ENCODE peak calls at places on chromosomes 7 and 10, in five cellular contexts. One of them, this sample, is unnamed.

GRCh38 chr7:84422790-84423189 is 228.2 kb upstream of the SEMA3A start:
- DNase-seq in fibroblast of lung: peak; percentile 38
- DNase-seq in body of pancreas: no peak
- DNase-seq in OCI-LY7: no peak
- DNase-seq in upper lobe of left lung: no peak
- DNase-seq in this sample: no peak

GRCh38 chr7:1059200-1060091 is 15.1 kb downstream of the GPR146 start:
- DNase-seq in body of pancreas: peak; percentile 72
- DNase-seq in OCI-LY7: peak; percentile 91
- DNase-seq in upper lobe of left lung: peak; percentile 80
- DNase-seq in fibroblast of lung: peak; percentile 24
- DNase-seq in this sample: no peak

GRCh38 chr10:77844713-77845454 is 81.7 kb downstream of the DLG5 start:
- DNase-seq in upper lobe of left lung: no peak
- DNase-seq in fibroblast of lung: peak; percentile 37
- DNase-seq in OCI-LY7: no peak
- DNase-seq in body of pancreas: no peak
- DNase-seq in this sample: peak; percentile 12

GRCh38 chr10:105837951-105838350 is 1196.9 kb downstream of the SORCS3 start:
- DNase-seq in body of pancreas: no peak
- DNase-seq in upper lobe of left lung: no peak
- DNase-seq in OCI-LY7: peak; percentile 42
- DNase-seq in fibroblast of lung: peak; percentile 8
- DNase-seq in this sample: no peak

GRCh38 chr7:70271617-70272081 is 673.4 kb downstream of the AUTS2 start:
- DNase-seq in OCI-LY7: no peak
- DNase-seq in fibroblast of lung: peak; percentile 26
- DNase-seq in upper lobe of left lung: no peak
- DNase-seq in body of pancreas: no peak
- DNase-seq in this sample: no peak

GRCh38 chr10:17675638-17676037 is 31.7 kb downstream of the STAM start:
- DNase-seq in upper lobe of left lung: no peak
- DNase-seq in body of pancreas: no peak
- DNase-seq in fibroblast of lung: no peak
- DNase-seq in OCI-LY7: no peak
- DNase-seq in this sample: no peak

GRCh38 chr10:71784679-71785272 is 11.5 kb upstream of the VSIR start:
- DNase-seq in fibroblast of lung: no peak
- DNase-seq in OCI-LY7: no peak
- DNase-seq in body of pancreas: no peak
- DNase-seq in upper lobe of left lung: no peak
- DNase-seq in this sample: no peak

GRCh38 chr10:23695825-23696420 is 257.0 kb downstream of the OTUD1 start:
- DNase-seq in body of pancreas: no peak
- DNase-seq in fibroblast of lung: no peak
- DNase-seq in upper lobe of left lung: peak; percentile 68
- DNase-seq in OCI-LY7: no peak
- DNase-seq in this sample: no peak

GRCh38 chr7:51316666-51317581 is at the start of gene COBL:
- DNase-seq in upper lobe of left lung: peak; percentile 91
- DNase-seq in OCI-LY7: no peak
- DNase-seq in body of pancreas: peak; percentile 59
- DNase-seq in fibroblast of lung: no peak
- DNase-seq in this sample: no peak

GRCh38 chr10:44393834-44394547 is 9.1 kb upstream of the CXCL12 start:
- DNase-seq in upper lobe of left lung: peak; percentile 41
- DNase-seq in OCI-LY7: no peak
- DNase-seq in fibroblast of lung: no peak
- DNase-seq in body of pancreas: no peak
- DNase-seq in this sample: no peak

GRCh38 chr10:78038105-78038504 is 4.4 kb downstream of the RPS24 start:
- DNase-seq in upper lobe of left lung: no peak
- DNase-seq in OCI-LY7: no peak
- DNase-seq in body of pancreas: no peak
- DNase-seq in fibroblast of lung: no peak
- DNase-seq in this sample: no peak

GRCh38 chr10:103451091-103451801 is 924 bp downstream of the CALHM2 start:
- DNase-seq in OCI-LY7: no peak
- DNase-seq in fibroblast of lung: peak; percentile 28
- DNase-seq in body of pancreas: peak; percentile 58
- DNase-seq in upper lobe of left lung: peak; percentile 86
- DNase-seq in this sample: peak; percentile 40

GRCh38 chr7:4944939-4945338 is 14.0 kb downstream of the MMD2 start:
- DNase-seq in upper lobe of left lung: no peak
- DNase-seq in body of pancreas: no peak
- DNase-seq in OCI-LY7: no peak
- DNase-seq in fibroblast of lung: no peak
- DNase-seq in this sample: no peak

GRCh38 chr10:103481974-103482531 is 3.0 kb upstream of the CALHM3 start:
- DNase-seq in fibroblast of lung: peak; percentile 81
- DNase-seq in upper lobe of left lung: no peak
- DNase-seq in body of pancreas: peak; percentile 37
- DNase-seq in OCI-LY7: peak; percentile 86
- DNase-seq in this sample: no peak

GRCh38 chr7:44163591-44163990 is 22.5 kb upstream of the MYL7 start:
- DNase-seq in upper lobe of left lung: no peak
- DNase-seq in fibroblast of lung: peak; percentile 72
- DNase-seq in body of pancreas: no peak
- DNase-seq in OCI-LY7: no peak
- DNase-seq in this sample: no peak

GRCh38 chr10:4981722-4982471 is 18.7 kb downstream of the AKR1C1 start:
- DNase-seq in OCI-LY7: peak; percentile 44
- DNase-seq in fibroblast of lung: peak; percentile 46
- DNase-seq in upper lobe of left lung: no peak
- DNase-seq in body of pancreas: peak; percentile 84
- DNase-seq in this sample: no peak

GRCh38 chr10:100874702-100875483 is 37.9 kb upstream of the SLF2 start:
- DNase-seq in upper lobe of left lung: no peak
- DNase-seq in fibroblast of lung: no peak
- DNase-seq in body of pancreas: no peak
- DNase-seq in OCI-LY7: no peak
- DNase-seq in this sample: no peak

GRCh38 chr10:107425844-107426553 is 261.5 kb upstream of the SORCS1 start:
- DNase-seq in OCI-LY7: no peak
- DNase-seq in fibroblast of lung: no peak
- DNase-seq in upper lobe of left lung: no peak
- DNase-seq in body of pancreas: no peak
- DNase-seq in this sample: no peak

GRCh38 chr10:91076991-91077548 is 143.4 kb upstream of the PCGF5 start:
- DNase-seq in upper lobe of left lung: no peak
- DNase-seq in OCI-LY7: no peak
- DNase-seq in body of pancreas: no peak
- DNase-seq in fibroblast of lung: no peak
- DNase-seq in this sample: no peak

GRCh38 chr7:65251851-65252620 is 121.6 kb upstream of the ZNF92 start:
- DNase-seq in upper lobe of left lung: peak; percentile 88
- DNase-seq in fibroblast of lung: peak; percentile 22
- DNase-seq in OCI-LY7: peak; percentile 93
- DNase-seq in body of pancreas: peak; percentile 61
- DNase-seq in this sample: no peak

GRCh38 chr7:140426130-140426529 is 22.3 kb downstream of the RAB19 start:
- DNase-seq in body of pancreas: no peak
- DNase-seq in upper lobe of left lung: no peak
- DNase-seq in fibroblast of lung: no peak
- DNase-seq in OCI-LY7: no peak
- DNase-seq in this sample: no peak

GRCh38 chr7:150828384-150828783 is 23.9 kb upstream of the AOC1 start:
- DNase-seq in fibroblast of lung: no peak
- DNase-seq in body of pancreas: no peak
- DNase-seq in upper lobe of left lung: no peak
- DNase-seq in OCI-LY7: no peak
- DNase-seq in this sample: no peak

GRCh38 chr10:17454181-17454800 is at the start of gene ST8SIA6:
- DNase-seq in OCI-LY7: no peak
- DNase-seq in upper lobe of left lung: peak; percentile 91
- DNase-seq in fibroblast of lung: peak; percentile 49
- DNase-seq in body of pancreas: peak; percentile 37
- DNase-seq in this sample: no peak

GRCh38 chr10:86361134-86362128 is 5.2 kb downstream of the GRID1 start:
- DNase-seq in body of pancreas: peak; percentile 11
- DNase-seq in upper lobe of left lung: no peak
- DNase-seq in OCI-LY7: no peak
- DNase-seq in fibroblast of lung: no peak
- DNase-seq in this sample: no peak

GRCh38 chr7:128032605-128033235 is 1.5 kb upstream of the LRRC4 start:
- DNase-seq in fibroblast of lung: no peak
- DNase-seq in upper lobe of left lung: peak; percentile 89
- DNase-seq in OCI-LY7: no peak
- DNase-seq in body of pancreas: no peak
- DNase-seq in this sample: no peak

GRCh38 chr7:105769951-105770628 is 106.3 kb downstream of the ATXN7L1 start:
- DNase-seq in body of pancreas: no peak
- DNase-seq in upper lobe of left lung: no peak
- DNase-seq in OCI-LY7: no peak
- DNase-seq in fibroblast of lung: peak; percentile 82
- DNase-seq in this sample: no peak

GRCh38 chr7:105352018-105352612 is 36.6 kb downstream of the SRPK2 start:
- DNase-seq in body of pancreas: peak; percentile 35
- DNase-seq in upper lobe of left lung: no peak
- DNase-seq in fibroblast of lung: peak; percentile 95
- DNase-seq in OCI-LY7: peak; percentile 72
- DNase-seq in this sample: no peak

GRCh38 chr7:28481131-28481926 is 69.0 kb downstream of the CREB5 start:
- DNase-seq in upper lobe of left lung: no peak
- DNase-seq in body of pancreas: no peak
- DNase-seq in fibroblast of lung: peak; percentile 73
- DNase-seq in OCI-LY7: peak; percentile 49
- DNase-seq in this sample: no peak

GRCh38 chr7:5703572-5704533 is 77.6 kb downstream of the RNF216 start:
- DNase-seq in OCI-LY7: no peak
- DNase-seq in fibroblast of lung: no peak
- DNase-seq in body of pancreas: no peak
- DNase-seq in upper lobe of left lung: no peak
- DNase-seq in this sample: no peak

GRCh38 chr7:29818308-29818707 is 12.0 kb downstream of the WIPF3 start:
- DNase-seq in OCI-LY7: no peak
- DNase-seq in fibroblast of lung: no peak
- DNase-seq in upper lobe of left lung: no peak
- DNase-seq in body of pancreas: no peak
- DNase-seq in this sample: no peak

GRCh38 chr10:23391817-23392216 is 47.1 kb upstream of the OTUD1 start:
- DNase-seq in fibroblast of lung: no peak
- DNase-seq in body of pancreas: no peak
- DNase-seq in OCI-LY7: no peak
- DNase-seq in upper lobe of left lung: no peak
- DNase-seq in this sample: no peak

GRCh38 chr10:112282086-112282485 is 1.1 kb upstream of the TECTB start:
- DNase-seq in body of pancreas: no peak
- DNase-seq in OCI-LY7: no peak
- DNase-seq in upper lobe of left lung: no peak
- DNase-seq in fibroblast of lung: no peak
- DNase-seq in this sample: no peak

GRCh38 chr10:60480865-60481563 is 91.3 kb upstream of the ANK3 start:
- DNase-seq in fibroblast of lung: peak; percentile 92
- DNase-seq in upper lobe of left lung: no peak
- DNase-seq in body of pancreas: peak; percentile 63
- DNase-seq in OCI-LY7: no peak
- DNase-seq in this sample: peak; percentile 2

DNA sequence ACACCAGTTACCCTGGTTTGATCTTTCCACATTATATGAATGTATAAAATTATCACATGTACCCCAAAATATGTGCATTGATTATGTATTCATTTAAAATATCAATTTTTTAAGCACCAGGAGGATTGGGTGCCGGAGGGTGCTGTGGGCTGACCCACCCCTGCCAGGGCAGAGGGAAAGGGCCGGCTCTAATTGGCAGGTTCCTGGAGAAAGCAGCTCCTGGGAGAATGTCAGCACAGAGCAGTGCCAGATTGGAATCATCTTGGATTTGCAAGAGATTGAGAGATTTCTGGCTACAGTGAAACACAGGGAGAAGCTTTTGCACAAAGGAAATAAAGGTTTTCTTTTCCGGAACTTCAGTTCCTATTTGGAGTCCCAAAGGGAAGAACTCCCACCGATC is 264.4 kb upstream of the TCERG1L start:
- DNase-seq in fibroblast of lung: no peak
- DNase-seq in body of pancreas: no peak
- DNase-seq in OCI-LY7: no peak
- DNase-seq in upper lobe of left lung: no peak
- DNase-seq in this sample: no peak
- H3K4me3 ChIP-seq in fibroblast of lung: no peak overlapping the region
- H3K4me3 ChIP-seq in body of pancreas: no peak overlapping the region
- H3K4me3 ChIP-seq in OCI-LY7: no peak overlapping the region
- H3K4me3 ChIP-seq in upper lobe of left lung: no peak overlapping the region
- H3K4me3 ChIP-seq in this sample: no peak overlapping the region

GRCh38 chr7:40704172-40704571 is 569.4 kb downstream of the SUGCT start:
- DNase-seq in upper lobe of left lung: no peak
- DNase-seq in OCI-LY7: no peak
- DNase-seq in body of pancreas: no peak
- DNase-seq in fibroblast of lung: no peak
- DNase-seq in this sample: no peak
- TF ChIP-seq CTCF in upper lobe of left lung: no peak
- TF ChIP-seq CTCF in OCI-LY7: peak; percentile 48
- TF ChIP-seq CTCF in body of pancreas: no peak
- TF ChIP-seq CTCF in fibroblast of lung: no peak
- TF ChIP-seq CTCF in this sample: no peak

GRCh38 chr10:123622381-123622780 is 43.8 kb upstream of the GPR26 start:
- DNase-seq in body of pancreas: no peak
- DNase-seq in OCI-LY7: no peak
- DNase-seq in fibroblast of lung: no peak
- DNase-seq in upper lobe of left lung: no peak
- DNase-seq in this sample: no peak

GRCh38 chr10:123620621-123621020 is 45.5 kb upstream of the GPR26 start:
- DNase-seq in OCI-LY7: no peak
- DNase-seq in upper lobe of left lung: no peak
- DNase-seq in fibroblast of lung: no peak
- DNase-seq in body of pancreas: no peak
- DNase-seq in this sample: no peak

GRCh38 chr10:123624086-123624485 is 42.1 kb upstream of the GPR26 start:
- DNase-seq in upper lobe of left lung: no peak
- DNase-seq in body of pancreas: no peak
- DNase-seq in OCI-LY7: no peak
- DNase-seq in fibroblast of lung: no peak
- DNase-seq in this sample: no peak

GRCh38 chr10:123621492-123621891 is 44.7 kb upstream of the GPR26 start:
- DNase-seq in body of pancreas: no peak
- DNase-seq in upper lobe of left lung: no peak
- DNase-seq in OCI-LY7: no peak
- DNase-seq in fibroblast of lung: no peak
- DNase-seq in this sample: no peak

DNA sequence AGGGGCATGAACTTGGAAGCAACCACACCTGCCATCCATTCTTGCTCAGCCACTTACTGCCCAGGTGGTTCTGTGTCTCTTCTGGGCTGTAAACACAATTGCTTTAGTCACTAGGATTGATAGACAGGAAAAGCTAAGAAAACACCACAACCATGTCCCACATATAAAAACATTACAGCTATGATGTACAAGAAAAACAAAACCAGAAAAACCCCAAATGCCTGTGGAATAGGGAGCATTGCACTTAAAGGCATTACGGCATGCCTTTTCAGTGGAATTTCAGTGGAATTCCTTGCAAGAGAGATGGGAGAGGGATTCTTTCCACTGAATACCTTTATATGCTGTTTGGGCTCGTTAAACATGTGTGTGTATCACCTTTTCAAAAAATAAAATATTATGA is 44.2 kb upstream of the GPR26 start:
- DNase-seq in body of pancreas: no peak
- DNase-seq in OCI-LY7: no peak
- DNase-seq in upper lobe of left lung: no peak
- DNase-seq in fibroblast of lung: no peak
- DNase-seq in this sample: no peak
- H3K27ac ChIP-seq in body of pancreas: no peak overlapping the region
- H3K27ac ChIP-seq in OCI-LY7: no peak overlapping the region
- H3K27ac ChIP-seq in upper lobe of left lung: no peak overlapping the region
- H3K27ac ChIP-seq in fibroblast of lung: no peak overlapping the region
- H3K27ac ChIP-seq in this sample: no peak overlapping the region

GRCh38 chr7:16755397-16755796 is 1.8 kb downstream of the TSPAN13 start:
- DNase-seq in fibroblast of lung: no peak
- DNase-seq in upper lobe of left lung: no peak
- DNase-seq in body of pancreas: no peak
- DNase-seq in OCI-LY7: no peak
- DNase-seq in this sample: no peak
- H3K4me3 ChIP-seq in fibroblast of lung: no peak overlapping the region
- H3K4me3 ChIP-seq in upper lobe of left lung: no peak overlapping the region
- H3K4me3 ChIP-seq in body of pancreas: no peak overlapping the region
- H3K4me3 ChIP-seq in OCI-LY7: peak overlapping the region; percentile 93
- H3K4me3 ChIP-seq in this sample: no peak overlapping the region